ENCODE peak calls at places on chromosomes 1 and 21, in six cellular contexts. One of them, this sample, is unnamed.

GRCh38 chr1:115134850-115135484 is 45.7 kb upstream of the TSPAN2 start:
- DNase-seq in tibial nerve: no peak
- DNase-seq in HCT116: peak
- DNase-seq in lower leg skin: no peak
- DNase-seq in sigmoid colon: no peak
- DNase-seq in H54: peak
- DNase-seq in this sample: no peak

GRCh38 chr1:184889902-184890301 is 84.4 kb downstream of the NIBAN1 start:
- DNase-seq in tibial nerve: no peak
- DNase-seq in HCT116: no peak
- DNase-seq in lower leg skin: no peak
- DNase-seq in sigmoid colon: no peak
- DNase-seq in H54: no peak
- DNase-seq in this sample: no peak

GRCh38 chr1:184854456-184855180 is 100.0 kb upstream of the EDEM3 start:
- DNase-seq in tibial nerve: no peak
- DNase-seq in HCT116: no peak
- DNase-seq in lower leg skin: no peak
- DNase-seq in sigmoid colon: no peak
- DNase-seq in H54: no peak
- DNase-seq in this sample: no peak

GRCh38 chr1:232250410-232250809 is 379.5 kb downstream of the SIPA1L2 start:
- DNase-seq in tibial nerve: no peak
- DNase-seq in HCT116: no peak
- DNase-seq in lower leg skin: no peak
- DNase-seq in sigmoid colon: no peak
- DNase-seq in H54: no peak
- DNase-seq in this sample: no peak

GRCh38 chr1:177410179-177410766 is 239.5 kb downstream of the BRINP2 start:
- DNase-seq in tibial nerve: no peak
- DNase-seq in HCT116: no peak
- DNase-seq in lower leg skin: no peak
- DNase-seq in sigmoid colon: no peak
- DNase-seq in H54: no peak
- DNase-seq in this sample: no peak

GRCh38 chr1:45010855-45011811 is at the start of gene HECTD3:
- DNase-seq in tibial nerve: peak
- DNase-seq in HCT116: peak
- DNase-seq in lower leg skin: peak
- DNase-seq in sigmoid colon: peak
- DNase-seq in H54: peak
- DNase-seq in this sample: peak

GRCh38 chr1:150429805-150430204 is 57.4 kb upstream of the TARS2 start:
- DNase-seq in tibial nerve: no peak
- DNase-seq in HCT116: no peak
- DNase-seq in lower leg skin: no peak
- DNase-seq in sigmoid colon: no peak
- DNase-seq in H54: no peak
- DNase-seq in this sample: peak

GRCh38 chr21:38352536-38353219 is 95.9 kb downstream of the KCNJ15 start:
- DNase-seq in tibial nerve: peak
- DNase-seq in HCT116: peak
- DNase-seq in lower leg skin: peak
- DNase-seq in sigmoid colon: no peak
- DNase-seq in H54: peak
- DNase-seq in this sample: peak

GRCh38 chr1:232486454-232487202 is 143.3 kb downstream of the SIPA1L2 start:
- DNase-seq in tibial nerve: no peak
- DNase-seq in HCT116: no peak
- DNase-seq in lower leg skin: no peak
- DNase-seq in sigmoid colon: no peak
- DNase-seq in H54: no peak
- DNase-seq in this sample: no peak

GRCh38 chr1:176701151-176701866 is 238.3 kb downstream of the PAPPA2 start:
- DNase-seq in tibial nerve: no peak
- DNase-seq in HCT116: no peak
- DNase-seq in lower leg skin: no peak
- DNase-seq in sigmoid colon: no peak
- DNase-seq in H54: no peak
- DNase-seq in this sample: no peak

GRCh38 chr1:60621524-60621923 is 460.8 kb upstream of the NFIA start:
- DNase-seq in tibial nerve: no peak
- DNase-seq in HCT116: no peak
- DNase-seq in lower leg skin: no peak
- DNase-seq in sigmoid colon: no peak
- DNase-seq in H54: no peak
- DNase-seq in this sample: no peak

GRCh38 chr1:223785808-223786207 is 59.9 kb downstream of the TP53BP2 start:
- DNase-seq in tibial nerve: no peak
- DNase-seq in HCT116: no peak
- DNase-seq in lower leg skin: no peak
- DNase-seq in sigmoid colon: no peak
- DNase-seq in H54: no peak
- DNase-seq in this sample: peak

GRCh38 chr1:203704120-203704519 is 60.9 kb upstream of the LAX1 start:
- DNase-seq in tibial nerve: no peak
- DNase-seq in HCT116: no peak
- DNase-seq in lower leg skin: no peak
- DNase-seq in sigmoid colon: no peak
- DNase-seq in H54: no peak
- DNase-seq in this sample: no peak

GRCh38 chr1:65108025-65108692 is 39.8 kb upstream of the AK4 start:
- DNase-seq in tibial nerve: no peak
- DNase-seq in HCT116: no peak
- DNase-seq in lower leg skin: no peak
- DNase-seq in sigmoid colon: no peak
- DNase-seq in H54: no peak
- DNase-seq in this sample: no peak

GRCh38 chr1:92833840-92834239 is 2.0 kb downstream of the RPL5 start:
- DNase-seq in tibial nerve: no peak
- DNase-seq in HCT116: no peak
- DNase-seq in lower leg skin: no peak
- DNase-seq in sigmoid colon: no peak
- DNase-seq in H54: no peak
- DNase-seq in this sample: peak

GRCh38 chr1:40899230-40899870 is 37.2 kb upstream of the CITED4 start:
- DNase-seq in tibial nerve: no peak
- DNase-seq in HCT116: peak
- DNase-seq in lower leg skin: no peak
- DNase-seq in sigmoid colon: no peak
- DNase-seq in H54: no peak
- DNase-seq in this sample: no peak

GRCh38 chr1:5997316-5997715 is 5.1 kb upstream of the NPHP4 start:
- DNase-seq in tibial nerve: no peak
- DNase-seq in HCT116: no peak
- DNase-seq in lower leg skin: no peak
- DNase-seq in sigmoid colon: peak
- DNase-seq in H54: no peak
- DNase-seq in this sample: no peak

GRCh38 chr1:1578371-1578940 is 3.8 kb upstream of the SSU72 start:
- DNase-seq in tibial nerve: no peak
- DNase-seq in HCT116: no peak
- DNase-seq in lower leg skin: no peak
- DNase-seq in sigmoid colon: no peak
- DNase-seq in H54: no peak
- DNase-seq in this sample: no peak

GRCh38 chr1:89429062-89429461 is 65.2 kb downstream of the GBP6 start:
- DNase-seq in tibial nerve: no peak
- DNase-seq in HCT116: no peak
- DNase-seq in lower leg skin: no peak
- DNase-seq in sigmoid colon: no peak
- DNase-seq in H54: no peak
- DNase-seq in this sample: no peak

GRCh38 chr1:233433436-233434213 is 106.1 kb downstream of the MAP3K21 start:
- DNase-seq in tibial nerve: no peak
- DNase-seq in HCT116: no peak
- DNase-seq in lower leg skin: no peak
- DNase-seq in sigmoid colon: no peak
- DNase-seq in H54: no peak
- DNase-seq in this sample: no peak

GRCh38 chr1:36096500-36097412 is 8.1 kb downstream of the ADPRS start:
- DNase-seq in tibial nerve: no peak
- DNase-seq in HCT116: no peak
- DNase-seq in lower leg skin: no peak
- DNase-seq in sigmoid colon: no peak
- DNase-seq in H54: no peak
- DNase-seq in this sample: peak

GRCh38 chr1:238060046-238060445 is 169.3 kb upstream of the ZP4 start:
- DNase-seq in tibial nerve: no peak
- DNase-seq in HCT116: no peak
- DNase-seq in lower leg skin: no peak
- DNase-seq in sigmoid colon: no peak
- DNase-seq in H54: no peak
- DNase-seq in this sample: no peak

GRCh38 chr1:238061967-238062613 is 171.4 kb upstream of the ZP4 start:
- DNase-seq in tibial nerve: no peak
- DNase-seq in HCT116: no peak
- DNase-seq in lower leg skin: no peak
- DNase-seq in sigmoid colon: no peak
- DNase-seq in H54: no peak
- DNase-seq in this sample: no peak

GRCh38 chr1:238063454-238063853 is 172.7 kb upstream of the ZP4 start:
- DNase-seq in tibial nerve: no peak
- DNase-seq in HCT116: no peak
- DNase-seq in lower leg skin: no peak
- DNase-seq in sigmoid colon: no peak
- DNase-seq in H54: peak
- DNase-seq in this sample: no peak
- TF ChIP-seq POLR2A in tibial nerve: no peak
- TF ChIP-seq POLR2A in HCT116: no peak
- TF ChIP-seq POLR2A in lower leg skin: no peak
- TF ChIP-seq POLR2A in sigmoid colon: no peak
- TF ChIP-seq POLR2A in H54: no peak
- TF ChIP-seq POLR2A in this sample: no peak

GRCh38 chr1:38477811-38478210 is 381.8 kb downstream of the RRAGC start:
- DNase-seq in tibial nerve: no peak
- DNase-seq in HCT116: no peak
- DNase-seq in lower leg skin: no peak
- DNase-seq in sigmoid colon: no peak
- DNase-seq in H54: no peak
- DNase-seq in this sample: no peak

GRCh38 chr1:38475624-38476005 is 384.0 kb downstream of the RRAGC start:
- DNase-seq in tibial nerve: no peak
- DNase-seq in HCT116: no peak
- DNase-seq in lower leg skin: no peak
- DNase-seq in sigmoid colon: no peak
- DNase-seq in H54: no peak
- DNase-seq in this sample: no peak

GRCh38 chr1:38474738-38475623 is 384.6 kb downstream of the RRAGC start:
- DNase-seq in tibial nerve: no peak
- DNase-seq in HCT116: no peak
- DNase-seq in lower leg skin: no peak
- DNase-seq in sigmoid colon: no peak
- DNase-seq in H54: no peak
- DNase-seq in this sample: no peak

GRCh38 chr1:38476111-38476783 is 383.3 kb downstream of the RRAGC start:
- DNase-seq in tibial nerve: no peak
- DNase-seq in HCT116: no peak
- DNase-seq in lower leg skin: no peak
- DNase-seq in sigmoid colon: no peak
- DNase-seq in H54: no peak
- DNase-seq in this sample: no peak

GRCh38 chr1:38476784-38477175 is 382.8 kb downstream of the RRAGC start:
- DNase-seq in tibial nerve: no peak
- DNase-seq in HCT116: no peak
- DNase-seq in lower leg skin: no peak
- DNase-seq in sigmoid colon: no peak
- DNase-seq in H54: no peak
- DNase-seq in this sample: no peak
- TF ChIP-seq POLR2A in tibial nerve: no peak
- TF ChIP-seq POLR2A in HCT116: no peak
- TF ChIP-seq POLR2A in lower leg skin: no peak
- TF ChIP-seq POLR2A in sigmoid colon: no peak
- TF ChIP-seq POLR2A in H54: no peak
- TF ChIP-seq POLR2A in this sample: no peak

GRCh38 chr1:193060938-193061337 is 1.5 kb downstream of the RO60 start:
- DNase-seq in tibial nerve: no peak
- DNase-seq in HCT116: no peak
- DNase-seq in lower leg skin: no peak
- DNase-seq in sigmoid colon: no peak
- DNase-seq in H54: no peak
- DNase-seq in this sample: peak

GRCh38 chr1:193062698-193063463 is 3.5 kb downstream of the RO60 start:
- DNase-seq in tibial nerve: no peak
- DNase-seq in HCT116: no peak
- DNase-seq in lower leg skin: no peak
- DNase-seq in sigmoid colon: no peak
- DNase-seq in H54: no peak
- DNase-seq in this sample: no peak

GRCh38 chr1:193058529-193059281 is 455 bp downstream of the UCHL5 start:
- DNase-seq in tibial nerve: no peak
- DNase-seq in HCT116: no peak
- DNase-seq in lower leg skin: peak
- DNase-seq in sigmoid colon: peak
- DNase-seq in H54: no peak
- DNase-seq in this sample: peak

GRCh38 chr1:193054169-193054675 is 4.9 kb downstream of the UCHL5 start:
- DNase-seq in tibial nerve: no peak
- DNase-seq in HCT116: no peak
- DNase-seq in lower leg skin: no peak
- DNase-seq in sigmoid colon: no peak
- DNase-seq in H54: no peak
- DNase-seq in this sample: no peak

GRCh38 chr1:193059282-193060225 is at the start of the genes RO60 and UCHL5:
- DNase-seq in tibial nerve: peak
- DNase-seq in HCT116: peak
- DNase-seq in lower leg skin: peak
- DNase-seq in sigmoid colon: peak
- DNase-seq in H54: peak
- DNase-seq in this sample: peak
- TF ChIP-seq POLR2A in tibial nerve: peak
- TF ChIP-seq POLR2A in HCT116: peak
- TF ChIP-seq POLR2A in lower leg skin: no peak
- TF ChIP-seq POLR2A in sigmoid colon: peak
- TF ChIP-seq POLR2A in H54: peak
- TF ChIP-seq POLR2A in this sample: peak

GRCh38 chr1:201906336-201906735 is 17.6 kb downstream of the SHISA4 start:
- DNase-seq in tibial nerve: no peak
- DNase-seq in HCT116: no peak
- DNase-seq in lower leg skin: no peak
- DNase-seq in sigmoid colon: no peak
- DNase-seq in H54: no peak
- DNase-seq in this sample: no peak

GRCh38 chr1:201905234-201905890 is 16.7 kb downstream of the SHISA4 start:
- DNase-seq in tibial nerve: no peak
- DNase-seq in HCT116: no peak
- DNase-seq in lower leg skin: no peak
- DNase-seq in sigmoid colon: no peak
- DNase-seq in H54: no peak
- DNase-seq in this sample: no peak

GRCh38 chr1:201903135-201903534 is 14.4 kb downstream of the SHISA4 start:
- DNase-seq in tibial nerve: peak
- DNase-seq in HCT116: no peak
- DNase-seq in lower leg skin: no peak
- DNase-seq in sigmoid colon: peak
- DNase-seq in H54: peak
- DNase-seq in this sample: no peak

GRCh38 chr1:201902198-201902597 is 13.5 kb downstream of the SHISA4 start:
- DNase-seq in tibial nerve: no peak
- DNase-seq in HCT116: no peak
- DNase-seq in lower leg skin: no peak
- DNase-seq in sigmoid colon: no peak
- DNase-seq in H54: no peak
- DNase-seq in this sample: peak

GRCh38 chr1:201904579-201904978 is 15.9 kb downstream of the SHISA4 start:
- DNase-seq in tibial nerve: no peak
- DNase-seq in HCT116: no peak
- DNase-seq in lower leg skin: no peak
- DNase-seq in sigmoid colon: peak
- DNase-seq in H54: no peak
- DNase-seq in this sample: no peak
- TF ChIP-seq POLR2A in tibial nerve: no peak
- TF ChIP-seq POLR2A in HCT116: no peak
- TF ChIP-seq POLR2A in lower leg skin: no peak
- TF ChIP-seq POLR2A in sigmoid colon: no peak
- TF ChIP-seq POLR2A in H54: no peak
- TF ChIP-seq POLR2A in this sample: no peak

This sample was measured in erythroblast.